ENCODE peak calls at places on chromosome 12, in four cellular contexts. Q is GM12878, U is IMR-90, E is K562. X is an unnamed sample.

GRCh38 chr12:132322206-132323132 is 6.9 kb downstream of the GALNT9 start:
- DNase-seq in E (no peak), U (no peak), Q (no peak), X (no peak)

GRCh38 chr12:76719642-76720041 is 44.3 kb upstream of the ZDHHC17 start:
- DNase-seq in Q (no peak), E (no peak), U (no peak), X (no peak)

GRCh38 chr12:123089631-123090353 is 61.1 kb downstream of the PITPNM2 start:
- DNase-seq in Q (no peak), U (peak), E (peak), X (peak)

GRCh38 chr12:89829434-89829975 is 120.9 kb upstream of the ATP2B1 start:
- DNase-seq in Q (no peak), E (no peak), U (no peak), X (peak)

GRCh38 chr12:103503546-103504480 is 8.0 kb upstream of the C12orf42 start:
- DNase-seq in U (no peak), E (no peak), Q (no peak), X (no peak)

GRCh38 chr12:105291531-105291930 is 39.0 kb upstream of the C12orf75 start:
- DNase-seq in Q (no peak), E (no peak), U (no peak), X (no peak)

GRCh38 chr12:71626098-71626497 is 37.5 kb downstream of the ZFC3H1 start:
- DNase-seq in E (no peak), U (no peak), Q (no peak), X (no peak)

GRCh38 chr12:111650912-111651311 is 34.8 kb downstream of the BRAP start:
- DNase-seq in Q (no peak), U (no peak), E (no peak), X (no peak)

GRCh38 chr12:76246611-76247010 is 101.6 kb downstream of the BBS10 start:
- DNase-seq in Q (no peak), E (no peak), U (no peak), X (no peak)

GRCh38 chr12:12387521-12387920 is 30.6 kb downstream of the BORCS5 start:
- DNase-seq in E (no peak), Q (no peak), U (peak), X (no peak)

GRCh38 chr12:78210894-78211302 is 380.2 kb downstream of the NAV3 start:
- DNase-seq in Q (no peak), E (no peak), U (peak), X (peak)

GRCh38 chr12:116697305-116698130 is 40.4 kb downstream of the SPRING1 start:
- DNase-seq in E (peak), U (no peak), Q (no peak), X (peak)

GRCh38 chr12:48031135-48031960 is 27.1 kb upstream of the COL2A1 start:
- DNase-seq in E (no peak), U (no peak), Q (no peak), X (no peak)
- TF ChIP-seq ELK1 in E (no peak), U (no peak), Q (no peak), X (no peak)

GRCh38 chr12:131043401-131043871 is 89.7 kb downstream of the ADGRD1 start:
- DNase-seq in E (no peak), U (no peak), Q (no peak), X (no peak)

GRCh38 chr12:131045705-131046460 is 92.2 kb downstream of the ADGRD1 start:
- DNase-seq in U (no peak), E (no peak), Q (no peak), X (no peak)

GRCh38 chr12:131042848-131043245 is 89.1 kb downstream of the ADGRD1 start:
- DNase-seq in Q (no peak), E (no peak), U (no peak), X (no peak)

GRCh38 chr12:131044136-131044535 is 90.4 kb downstream of the ADGRD1 start:
- DNase-seq in Q (no peak), U (no peak), E (no peak), X (no peak)

GRCh38 chr12:131044760-131045381 is 91.2 kb downstream of the ADGRD1 start:
- DNase-seq in Q (no peak), U (no peak), E (no peak), X (no peak)
- TF ChIP-seq ELK1 in Q (no peak), U (no peak), E (no peak), X (no peak)

DNA sequence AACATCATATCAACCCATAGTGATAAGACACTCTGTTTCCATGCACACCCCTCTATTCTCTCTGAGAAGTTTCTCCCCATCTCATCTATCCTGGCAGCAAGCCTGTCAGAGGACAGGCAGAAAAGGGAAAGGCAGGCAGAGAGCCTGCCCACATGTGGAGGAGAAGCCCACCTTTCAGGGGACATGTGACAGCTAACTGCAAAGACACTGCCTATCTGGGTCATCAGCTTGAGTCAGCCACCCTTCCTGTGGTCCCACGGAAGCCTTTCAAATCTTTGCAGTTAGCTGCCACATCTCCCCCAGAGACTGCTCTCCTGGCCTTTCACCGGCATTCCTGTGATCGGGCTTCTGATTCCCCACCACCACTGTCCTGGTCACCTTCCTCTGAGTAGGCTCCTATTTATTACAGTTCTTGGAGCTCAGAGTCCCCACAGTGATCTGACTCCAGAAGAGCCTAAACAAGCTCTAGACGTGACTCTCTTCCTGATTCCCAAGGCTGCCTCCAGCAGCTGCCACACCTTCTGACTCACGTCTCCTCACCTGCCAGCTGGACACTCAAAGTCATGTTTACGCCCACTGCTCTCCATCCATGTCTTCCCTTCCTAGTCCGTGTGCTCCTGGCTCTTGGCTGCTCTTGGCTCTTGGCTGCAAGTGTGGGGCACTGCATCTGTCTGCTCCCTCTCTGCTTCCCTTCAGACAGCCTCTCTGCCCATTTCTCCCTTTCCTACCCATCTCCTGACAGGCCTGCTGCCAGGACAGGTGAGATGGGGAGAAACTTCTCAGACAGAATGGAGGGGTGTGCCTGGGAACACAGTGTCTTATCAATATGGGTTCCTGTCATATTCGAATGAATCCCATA is 7.5 kb upstream of the KRT1 start:
- DNase-seq in U (no peak), Q (no peak), E (no peak), X (peak)
- TF ChIP-seq ELK1 in U (no peak), Q (no peak), E (no peak), X (no peak)

GRCh38 chr12:6535960-6536847 is 1.9 kb downstream of the GAPDH start:
- DNase-seq in E (no peak), U (no peak), Q (no peak), X (no peak)

GRCh38 chr12:6536894-6537579 is 2.7 kb downstream of the GAPDH start:
- DNase-seq in U (no peak), E (no peak), Q (no peak), X (peak)

GRCh38 chr12:6539276-6540134 is 5.2 kb downstream of the GAPDH start:
- DNase-seq in U (peak), Q (no peak), E (no peak), X (peak)

GRCh38 chr12:6540181-6540877 is 6.0 kb downstream of the GAPDH start:
- DNase-seq in Q (no peak), U (peak), E (peak), X (peak)

DNA sequence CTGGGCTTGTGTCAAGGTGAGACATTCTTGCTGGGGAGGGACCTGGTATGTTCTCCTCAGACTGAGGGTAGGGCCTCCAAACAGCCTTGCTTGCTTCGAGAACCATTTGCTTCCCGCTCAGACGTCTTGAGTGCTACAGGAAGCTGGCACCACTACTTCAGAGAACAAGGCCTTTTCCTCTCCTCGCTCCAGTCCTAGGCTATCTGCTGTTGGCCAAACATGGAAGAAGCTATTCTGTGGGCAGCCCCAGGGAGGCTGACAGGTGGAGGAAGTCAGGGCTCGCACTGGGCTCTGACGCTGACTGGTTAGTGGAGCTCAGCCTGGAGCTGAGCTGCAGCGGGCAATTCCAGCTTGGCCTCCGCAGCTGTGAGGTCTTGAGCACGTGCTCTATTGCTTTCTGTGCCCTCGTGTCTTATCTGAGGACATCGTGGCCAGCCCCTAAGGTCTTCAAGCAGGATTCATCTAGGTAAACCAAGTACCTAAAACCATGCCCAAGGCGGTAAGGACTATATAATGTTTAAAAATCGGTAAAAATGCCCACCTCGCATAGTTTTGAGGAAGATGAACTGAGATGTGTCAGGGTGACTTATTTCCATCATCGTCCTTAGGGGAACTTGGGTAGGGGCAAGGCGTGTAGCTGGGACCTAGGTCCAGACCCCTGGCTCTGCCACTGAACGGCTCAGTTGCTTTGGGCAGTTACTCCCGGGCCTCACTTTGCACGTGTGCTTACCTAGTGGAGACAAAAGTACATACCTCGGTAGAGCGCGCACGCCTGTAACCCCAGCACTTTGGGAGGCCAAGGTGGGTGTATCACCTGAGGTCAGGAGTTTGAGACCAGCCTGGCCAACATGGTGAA is 4.3 kb downstream of the GAPDH start:
- DNase-seq in U (peak), E (no peak), Q (no peak), X (peak)
- TF ChIP-seq ELK1 in U (no peak), E (no peak), Q (no peak), X (no peak)

GRCh38 chr12:46268617-46269428 is at the start of gene SLC38A1:
- DNase-seq in U (peak), E (peak), Q (no peak), X (peak)
- TF ChIP-seq ELK1 in U (no peak), E (no peak), Q (no peak), X (no peak)

GRCh38 chr12:53516758-53517455 is 9.6 kb upstream of the NPFF start:
- DNase-seq in Q (no peak), E (no peak), U (no peak), X (no peak)
- TF ChIP-seq ELK1 in Q (no peak), E (no peak), U (no peak), X (no peak)

GRCh38 chr12:121918679-121919038 is 267 bp downstream of the CFAP251 start:
- DNase-seq in U (no peak), Q (no peak), E (no peak), X (no peak)

GRCh38 chr12:121915841-121916321 is 2.5 kb upstream of the CFAP251 start:
- DNase-seq in Q (no peak), U (peak), E (no peak), X (no peak)

GRCh38 chr12:121921106-121921505 is 2.7 kb downstream of the CFAP251 start:
- DNase-seq in U (no peak), Q (no peak), E (no peak), X (no peak)

GRCh38 chr12:121917950-121918678 is at the start of gene CFAP251:
- DNase-seq in Q (peak), E (peak), U (peak), X (no peak)

DNA sequence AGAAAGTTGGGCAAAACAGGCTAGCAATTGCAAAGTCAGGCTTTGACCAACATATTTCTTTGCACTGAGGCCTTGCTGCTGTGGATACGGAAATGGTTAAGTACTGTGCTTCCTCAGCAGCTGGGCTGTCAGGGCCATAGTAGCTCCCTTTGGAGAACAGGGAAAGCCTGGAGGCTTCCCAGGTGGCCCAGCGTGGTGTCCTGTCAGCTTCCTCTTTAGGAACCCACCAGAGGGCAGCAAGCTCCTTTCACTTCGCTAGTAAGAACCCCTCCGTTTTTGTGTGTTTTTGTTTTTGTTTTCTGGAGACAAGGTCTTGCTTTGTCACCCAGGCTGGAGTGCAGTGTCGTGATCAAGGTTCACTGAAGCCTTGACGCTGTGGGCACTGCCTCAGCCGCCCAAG is 1.7 kb upstream of the CFAP251 start:
- DNase-seq in E (no peak), U (peak), Q (no peak), X (peak)
- TF ChIP-seq ELK1 in E (no peak), U (no peak), Q (no peak), X (no peak)

GRCh38 chr12:5430639-5431603 is 987 bp upstream of the NTF3 start:
- DNase-seq in Q (no peak), U (peak), E (no peak), X (no peak)
- TF ChIP-seq ELK1 in Q (no peak), U (no peak), E (no peak), X (no peak)

DNA sequence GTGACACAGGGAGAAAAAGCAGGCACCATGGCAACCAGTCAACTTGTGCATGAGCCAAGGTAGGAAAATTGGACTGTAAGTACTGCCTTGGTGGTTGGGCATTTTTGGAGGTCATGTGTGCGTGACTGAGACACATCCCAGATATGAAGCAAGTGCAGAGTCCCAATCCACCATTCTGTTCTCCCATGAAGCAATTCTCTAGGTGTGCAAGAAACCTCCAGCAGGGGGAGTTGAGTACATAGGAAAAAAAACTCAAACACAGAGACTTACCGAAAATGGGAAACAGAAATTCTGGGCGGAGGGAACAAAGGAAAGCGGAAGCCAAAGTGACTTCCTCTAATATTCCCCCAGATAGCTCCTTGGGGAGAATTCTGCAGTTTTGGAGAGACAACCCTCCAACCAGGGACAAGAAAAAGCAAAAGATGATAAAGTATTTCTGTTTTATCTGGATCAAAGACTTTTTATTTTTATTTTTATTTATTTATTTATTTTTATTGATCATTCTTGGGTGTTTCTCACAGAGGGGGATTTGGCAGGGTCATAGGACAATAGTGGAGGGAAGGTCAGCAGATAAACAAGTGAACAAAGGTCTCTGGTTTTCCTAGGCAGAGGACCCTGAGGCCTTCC is 76.9 kb downstream of the APOBEC1 start:
- DNase-seq in E (peak), U (peak), Q (peak), X (peak)
- TF ChIP-seq ELK1 in E (no peak), U (no peak), Q (no peak), X (no peak)

GRCh38 chr12:8995021-8995775 is 5.9 kb downstream of the KLRG1 start:
- DNase-seq in Q (no peak), E (no peak), U (no peak), X (no peak)

GRCh38 chr12:8992086-8992409 is 2.7 kb downstream of the KLRG1 start:
- DNase-seq in Q (no peak), E (no peak), U (no peak), X (no peak)

GRCh38 chr12:9001233-9001632 is 11.9 kb downstream of the KLRG1 start:
- DNase-seq in U (no peak), Q (no peak), E (no peak), X (no peak)

GRCh38 chr12:8993827-8994226 is 4.5 kb downstream of the KLRG1 start:
- DNase-seq in U (no peak), Q (no peak), E (no peak), X (no peak)

GRCh38 chr12:8996682-8997405 is 7.5 kb downstream of the KLRG1 start:
- DNase-seq in E (no peak), Q (peak), U (peak), X (no peak)
- TF ChIP-seq ELK1 in E (no peak), Q (peak), U (no peak), X (no peak)

X was measured in A549.